ENCODE peak calls at places on chromosomes 4 and X, in ten cellular contexts. T is EH; O is occipital lobe; K is breast epithelium; U is GM10248; Z is SW480; F is stimulated activated CD4-positive, alpha-beta T cell treated with anti-CD3 and anti-CD28 coated beads, Interleukin-4, amount 100 ng/mL, for 4 hours; W is LoVo; A is A549; J is foreskin fibroblast. S is an unnamed sample.

GRCh38 chr4:83329521-83330105 is 5.0 kb downstream of the HPSE start:
- DNase-seq in O (no peak), F (no peak), J (no peak), K (no peak), U (no peak), A (no peak), Z (no peak), W (no peak), T (peak), S (no peak)

GRCh38 chr4:155974476-155974749 is 20.7 kb upstream of the CTSO start:
- DNase-seq in W (no peak), U (peak), Z (no peak), A (no peak), K (no peak), F (no peak), O (no peak), J (no peak), T (no peak), S (no peak)

GRCh38 chr4:128793859-128794667 is 15.4 kb upstream of the JADE1 start:
- DNase-seq in O (no peak), J (no peak), F (no peak), U (no peak), K (no peak), Z (no peak), W (no peak), A (peak), T (peak), S (no peak)

GRCh38 chr4:8543623-8544022 is 36.6 kb upstream of the GPR78 start:
- DNase-seq in U (no peak), T (no peak), J (no peak), W (no peak), A (no peak), K (no peak), F (no peak), O (no peak), Z (no peak), S (no peak)

GRCh38 chrX:30779453-30780030 is 109.5 kb downstream of the TAB3 start:
- DNase-seq in O (no peak), T (no peak), K (no peak), U (no peak), J (no peak), F (no peak), Z (no peak), A (no peak), W (no peak), S (no peak)

GRCh38 chrX:2478546-2479419 is 22.0 kb downstream of the DHRSX start:
- DNase-seq in A (peak), J (no peak), W (no peak), O (no peak), K (no peak), F (no peak), Z (no peak), T (no peak), U (no peak), S (no peak)

GRCh38 chrX:54427837-54428424 is 12.3 kb upstream of the TSR2 start:
- DNase-seq in A (no peak), F (no peak), K (no peak), O (no peak), Z (no peak), U (no peak), T (no peak), W (no peak), J (no peak), S (no peak)

GRCh38 chr4:113978561-113979156 is 788 bp downstream of the ARSJ start:
- DNase-seq in F (no peak), U (no peak), T (peak), A (peak), K (no peak), W (no peak), O (no peak), Z (no peak), J (no peak), S (no peak)

GRCh38 chrX:134171661-134172587 is 65.1 kb upstream of the CCDC160 start:
- DNase-seq in W (no peak), U (peak), F (peak), K (no peak), T (no peak), A (no peak), O (no peak), J (no peak), Z (no peak), S (peak)

GRCh38 chr4:113173132-113173531 is 123.7 kb downstream of the ANK2 start:
- DNase-seq in K (no peak), T (no peak), J (no peak), O (no peak), A (no peak), Z (no peak), W (no peak), U (no peak), F (no peak), S (no peak)

GRCh38 chr4:38069271-38069760 is 109.1 kb downstream of the PTTG2 start:
- DNase-seq in Z (no peak), W (peak), F (no peak), T (peak), A (peak), J (no peak), O (no peak), K (no peak), U (peak), S (no peak)

GRCh38 chr4:61984260-61984909 is 784.3 kb downstream of the ADGRL3 start:
- DNase-seq in K (no peak), Z (no peak), U (no peak), J (no peak), F (no peak), A (no peak), T (no peak), O (no peak), W (no peak), S (no peak)

GRCh38 chrX:41381685-41382084 is 47.7 kb downstream of the DDX3X start:
- DNase-seq in O (no peak), A (peak), Z (peak), J (peak), W (peak), T (peak), K (peak), U (no peak), F (no peak), S (no peak)

GRCh38 chr4:36651253-36651652 is 369.8 kb downstream of the DTHD1 start:
- DNase-seq in O (no peak), W (no peak), U (peak), Z (no peak), F (no peak), J (no peak), K (no peak), A (no peak), T (no peak), S (no peak)

GRCh38 chrX:134210465-134210864 is 26.5 kb upstream of the CCDC160 start:
- DNase-seq in Z (no peak), W (no peak), O (no peak), U (no peak), T (no peak), A (no peak), J (no peak), K (no peak), F (no peak), S (no peak)

GRCh38 chr4:110196871-110197420 is 1.5 kb downstream of the ELOVL6 start:
- DNase-seq in K (peak), W (peak), T (peak), J (no peak), A (peak), Z (peak), U (peak), O (peak), F (peak), S (peak)

GRCh38 chrX:154064637-154065435 is 32.7 kb downstream of the MECP2 start:
- DNase-seq in J (no peak), W (no peak), K (no peak), Z (no peak), A (no peak), F (no peak), T (no peak), O (no peak), U (no peak), S (no peak)

GRCh38 chr4:48194986-48195773 is 61.1 kb upstream of the TXK start:
- DNase-seq in U (no peak), O (no peak), Z (no peak), K (no peak), T (peak), A (no peak), W (no peak), F (no peak), J (peak), S (no peak)

GRCh38 chr4:170248576-170248975 is 158.8 kb upstream of the AADAT start:
- DNase-seq in J (no peak), O (no peak), A (no peak), U (no peak), Z (no peak), K (no peak), T (no peak), W (no peak), F (no peak), S (no peak)

GRCh38 chr4:123463869-123464268 is 67.3 kb downstream of the SPRY1 start:
- DNase-seq in F (no peak), U (no peak), T (no peak), Z (no peak), J (no peak), W (no peak), A (no peak), K (no peak), O (no peak), S (no peak)

GRCh38 chr4:127995776-127996175 is 30.6 kb downstream of the ABHD18 start:
- DNase-seq in J (peak), U (no peak), O (no peak), K (no peak), A (peak), W (no peak), F (no peak), T (peak), Z (no peak), S (no peak)

GRCh38 chr4:11720292-11720691 is 291.6 kb upstream of the HS3ST1 start:
- DNase-seq in F (no peak), T (peak), A (peak), Z (peak), J (no peak), K (no peak), O (no peak), U (peak), W (peak), S (no peak)

GRCh38 chr4:169963998-169964397 is 62.2 kb downstream of the MFAP3L start:
- DNase-seq in K (no peak), A (no peak), J (no peak), O (no peak), Z (no peak), U (no peak), F (no peak), T (peak), W (no peak), S (no peak)

GRCh38 chr4:105243446-105243845 is 96.8 kb downstream of the TET2 start:
- DNase-seq in F (no peak), A (no peak), Z (no peak), J (no peak), W (no peak), O (no peak), U (no peak), K (no peak), T (no peak), S (no peak)

GRCh38 chr4:134365852-134366251 is 164.3 kb upstream of the PABPC4L start:
- DNase-seq in T (peak), O (no peak), W (no peak), A (peak), J (peak), Z (no peak), F (no peak), U (no peak), K (no peak), S (no peak)

GRCh38 chrX:47191331-47191730 is 2.3 kb upstream of the UBA1 start:
- DNase-seq in O (no peak), A (no peak), T (peak), J (no peak), K (no peak), Z (peak), U (peak), F (peak), W (peak), S (no peak)

GRCh38 chrX:129637217-129638109 is 17.3 kb downstream of the APLN start:
- DNase-seq in Z (peak), J (peak), U (peak), K (peak), O (peak), F (peak), A (peak), W (peak), T (peak), S (peak)

GRCh38 chrX:68462197-68462596 is 28.9 kb upstream of the OPHN1 start:
- DNase-seq in J (peak), U (no peak), O (no peak), W (no peak), Z (no peak), K (no peak), F (no peak), A (no peak), T (peak), S (no peak)

GRCh38 chr4:177313263-177313662 is 3.6 kb downstream of the NEIL3 start:
- DNase-seq in U (no peak), J (peak), K (no peak), A (no peak), T (peak), Z (no peak), W (no peak), O (no peak), F (no peak), S (no peak)

GRCh38 chr4:3871181-3871852 is 105.1 kb downstream of the ADRA2C start:
- DNase-seq in A (no peak), O (no peak), F (no peak), Z (peak), U (no peak), J (no peak), K (no peak), W (no peak), T (no peak), S (no peak)

GRCh38 chrX:39162322-39162721 is 361.1 kb downstream of the MID1IP1 start:
- DNase-seq in A (no peak), O (no peak), T (no peak), W (no peak), U (peak), Z (no peak), K (no peak), J (no peak), F (peak), S (no peak)

GRCh38 chrX:56783450-56783831 is 54.4 kb downstream of the NBDY start:
- DNase-seq in F (no peak), W (no peak), J (no peak), A (no peak), O (no peak), T (no peak), U (no peak), Z (no peak), K (peak), S (peak)

GRCh38 chrX:96713303-96713702 is 28.7 kb downstream of the DIAPH2 start:
- DNase-seq in U (no peak), T (no peak), Z (no peak), J (no peak), F (no peak), W (peak), O (no peak), K (no peak), A (peak), S (no peak)

GRCh38 chr4:163611172-163611571 is 116.7 kb downstream of the TMA16 start:
- DNase-seq in J (no peak), O (no peak), U (no peak), K (no peak), A (no peak), Z (no peak), W (no peak), F (no peak), T (no peak), S (no peak)

S was measured in anterior cingulate cortex.